ENCODE peak calls at places on chromosomes 7 and 10, in seven cellular contexts. One of them, this sample, is unnamed.

GRCh38 chr7:23383225-23383624 is 84.1 kb downstream of the MALSU1 start:
- DNase-seq in sigmoid colon: no peak
- DNase-seq in bronchial epithelial cell: peak
- DNase-seq in body of pancreas: no peak
- DNase-seq in AG04450: no peak
- DNase-seq in heart right ventricle: no peak
- DNase-seq in ovary: no peak
- DNase-seq in this sample: no peak

GRCh38 chr10:10564081-10564480 is 453.6 kb upstream of the CELF2 start:
- DNase-seq in ovary: no peak
- DNase-seq in bronchial epithelial cell: no peak
- DNase-seq in sigmoid colon: no peak
- DNase-seq in heart right ventricle: no peak
- DNase-seq in AG04450: no peak
- DNase-seq in body of pancreas: no peak
- DNase-seq in this sample: no peak

GRCh38 chr7:69790915-69791473 is 192.7 kb downstream of the AUTS2 start:
- DNase-seq in sigmoid colon: no peak
- DNase-seq in AG04450: no peak
- DNase-seq in heart right ventricle: no peak
- DNase-seq in ovary: no peak
- DNase-seq in body of pancreas: no peak
- DNase-seq in bronchial epithelial cell: no peak
- DNase-seq in this sample: no peak

GRCh38 chr10:63221950-63222349 is 88.8 kb downstream of the NRBF2 start:
- DNase-seq in bronchial epithelial cell: no peak
- DNase-seq in body of pancreas: no peak
- DNase-seq in heart right ventricle: no peak
- DNase-seq in ovary: no peak
- DNase-seq in sigmoid colon: no peak
- DNase-seq in AG04450: no peak
- DNase-seq in this sample: no peak

GRCh38 chr10:110701618-110701971 is 57.5 kb downstream of the RBM20 start:
- DNase-seq in AG04450: no peak
- DNase-seq in ovary: no peak
- DNase-seq in bronchial epithelial cell: no peak
- DNase-seq in heart right ventricle: no peak
- DNase-seq in sigmoid colon: no peak
- DNase-seq in body of pancreas: no peak
- DNase-seq in this sample: no peak

GRCh38 chr7:105591522-105591921 is 10.2 kb upstream of the EFCAB10 start:
- DNase-seq in heart right ventricle: no peak
- DNase-seq in AG04450: no peak
- DNase-seq in body of pancreas: no peak
- DNase-seq in bronchial epithelial cell: no peak
- DNase-seq in ovary: no peak
- DNase-seq in sigmoid colon: no peak
- DNase-seq in this sample: no peak

GRCh38 chr7:101595246-101595645 is 33.9 kb downstream of the MYL10 start:
- DNase-seq in bronchial epithelial cell: no peak
- DNase-seq in heart right ventricle: no peak
- DNase-seq in ovary: no peak
- DNase-seq in AG04450: no peak
- DNase-seq in sigmoid colon: no peak
- DNase-seq in body of pancreas: no peak
- DNase-seq in this sample: no peak

GRCh38 chr10:110893559-110894179 is 21.9 kb downstream of the PDCD4 start:
- DNase-seq in heart right ventricle: no peak
- DNase-seq in sigmoid colon: no peak
- DNase-seq in bronchial epithelial cell: peak
- DNase-seq in AG04450: no peak
- DNase-seq in ovary: no peak
- DNase-seq in body of pancreas: no peak
- DNase-seq in this sample: no peak

GRCh38 chr10:34111179-34111578 is 703.9 kb downstream of the PARD3 start:
- DNase-seq in body of pancreas: no peak
- DNase-seq in bronchial epithelial cell: no peak
- DNase-seq in heart right ventricle: no peak
- DNase-seq in ovary: no peak
- DNase-seq in AG04450: no peak
- DNase-seq in sigmoid colon: no peak
- DNase-seq in this sample: no peak

GRCh38 chr7:103989785-103990775 is 622 bp upstream of the RELN start:
- DNase-seq in heart right ventricle: no peak
- DNase-seq in sigmoid colon: no peak
- DNase-seq in bronchial epithelial cell: no peak
- DNase-seq in body of pancreas: peak
- DNase-seq in AG04450: no peak
- DNase-seq in ovary: no peak
- DNase-seq in this sample: no peak

GRCh38 chr10:128152741-128153583 is 26.7 kb upstream of the MKI67 start:
- DNase-seq in body of pancreas: no peak
- DNase-seq in sigmoid colon: no peak
- DNase-seq in ovary: no peak
- DNase-seq in bronchial epithelial cell: no peak
- DNase-seq in heart right ventricle: no peak
- DNase-seq in AG04450: no peak
- DNase-seq in this sample: no peak

GRCh38 chr7:3821473-3821872 is 520.4 kb downstream of the SDK1 start:
- DNase-seq in AG04450: no peak
- DNase-seq in body of pancreas: no peak
- DNase-seq in bronchial epithelial cell: no peak
- DNase-seq in sigmoid colon: no peak
- DNase-seq in heart right ventricle: no peak
- DNase-seq in ovary: no peak
- DNase-seq in this sample: no peak

GRCh38 chr10:44873156-44873555 is 38.0 kb upstream of the TMEM72 start:
- DNase-seq in sigmoid colon: no peak
- DNase-seq in body of pancreas: peak
- DNase-seq in bronchial epithelial cell: no peak
- DNase-seq in ovary: no peak
- DNase-seq in AG04450: no peak
- DNase-seq in heart right ventricle: no peak
- DNase-seq in this sample: no peak

GRCh38 chr7:51021906-51022570 is 239.3 kb upstream of the GRB10 start:
- DNase-seq in bronchial epithelial cell: no peak
- DNase-seq in body of pancreas: no peak
- DNase-seq in AG04450: no peak
- DNase-seq in ovary: no peak
- DNase-seq in sigmoid colon: no peak
- DNase-seq in heart right ventricle: no peak
- DNase-seq in this sample: no peak

GRCh38 chr10:116254422-116255152 is 18.4 kb downstream of the GFRA1 start:
- DNase-seq in body of pancreas: no peak
- DNase-seq in bronchial epithelial cell: no peak
- DNase-seq in ovary: no peak
- DNase-seq in AG04450: no peak
- DNase-seq in heart right ventricle: no peak
- DNase-seq in sigmoid colon: no peak
- DNase-seq in this sample: no peak

GRCh38 chr10:98246911-98247820 is 20.8 kb downstream of the LOXL4 start:
- DNase-seq in ovary: no peak
- DNase-seq in body of pancreas: no peak
- DNase-seq in sigmoid colon: no peak
- DNase-seq in heart right ventricle: no peak
- DNase-seq in AG04450: peak
- DNase-seq in bronchial epithelial cell: no peak
- DNase-seq in this sample: peak

DNA sequence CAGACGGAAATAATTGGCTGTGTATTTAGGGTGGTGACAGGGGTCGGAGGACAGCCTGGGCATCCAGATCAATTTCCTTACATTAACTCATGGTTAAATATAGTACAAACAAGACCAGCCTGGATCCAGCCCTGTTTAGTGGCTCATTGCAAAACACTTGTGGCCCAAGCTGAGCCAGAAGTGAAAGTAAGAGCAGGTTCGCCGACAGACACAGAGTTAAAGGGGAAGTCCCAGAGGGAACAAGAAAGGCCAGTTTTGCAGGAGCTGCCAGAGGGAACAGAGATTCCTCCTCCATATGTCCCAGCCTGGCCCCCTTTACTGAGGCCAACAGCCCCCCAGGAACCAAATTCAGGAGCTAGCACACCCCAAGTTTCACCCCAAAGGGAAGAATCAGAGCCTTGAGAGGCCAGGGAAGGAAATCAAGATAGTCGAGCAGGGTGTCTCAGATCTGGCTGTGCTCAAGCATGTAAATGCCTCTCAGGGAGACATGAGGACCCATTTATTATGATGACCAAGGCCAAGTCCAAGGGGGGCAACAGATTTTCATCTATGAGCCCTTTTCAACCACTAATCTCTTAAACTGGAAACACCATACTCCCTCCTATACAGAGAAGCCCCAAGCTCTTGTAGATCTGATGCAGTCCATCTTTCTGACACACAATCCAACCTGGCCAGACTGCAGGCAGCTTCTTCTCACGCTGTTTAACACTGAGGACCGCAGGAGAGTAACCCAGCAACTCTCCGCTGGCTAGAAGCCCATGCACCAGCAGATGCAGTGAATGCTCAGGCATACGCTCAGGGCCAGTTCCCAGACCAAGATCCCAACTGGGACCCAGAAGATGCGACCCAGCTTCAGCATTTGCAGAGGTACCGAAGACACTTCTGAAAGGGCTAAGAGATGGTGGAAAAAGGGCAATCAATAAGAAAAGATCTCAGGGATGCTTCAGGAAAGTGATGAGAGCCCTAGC is 15.9 kb upstream of the ADCK2 start:
- DNase-seq in sigmoid colon: peak
- DNase-seq in body of pancreas: peak
- DNase-seq in bronchial epithelial cell: peak
- DNase-seq in ovary: no peak
- DNase-seq in AG04450: no peak
- DNase-seq in heart right ventricle: no peak
- DNase-seq in this sample: no peak
- H3K4me3 ChIP-seq in sigmoid colon: peak
- H3K4me3 ChIP-seq in body of pancreas: no peak
- H3K4me3 ChIP-seq in bronchial epithelial cell: no peak
- H3K4me3 ChIP-seq in ovary: peak
- H3K4me3 ChIP-seq in AG04450: peak
- H3K4me3 ChIP-seq in heart right ventricle: peak
- H3K4me3 ChIP-seq in this sample: peak

GRCh38 chr10:84237199-84238051 is 3.9 kb downstream of the LRIT1 start:
- DNase-seq in sigmoid colon: no peak
- DNase-seq in body of pancreas: no peak
- DNase-seq in AG04450: no peak
- DNase-seq in bronchial epithelial cell: no peak
- DNase-seq in ovary: no peak
- DNase-seq in heart right ventricle: peak
- DNase-seq in this sample: no peak
- TF ChIP-seq CTCF in sigmoid colon: no peak
- TF ChIP-seq CTCF in body of pancreas: no peak
- TF ChIP-seq CTCF in AG04450: no peak
- TF ChIP-seq CTCF in bronchial epithelial cell: peak
- TF ChIP-seq CTCF in ovary: no peak
- TF ChIP-seq CTCF in heart right ventricle: peak
- TF ChIP-seq CTCF in this sample: no peak

GRCh38 chr10:93601774-93602162 is 733 bp upstream of the RBP4 start:
- DNase-seq in ovary: no peak
- DNase-seq in heart right ventricle: no peak
- DNase-seq in body of pancreas: no peak
- DNase-seq in bronchial epithelial cell: no peak
- DNase-seq in AG04450: no peak
- DNase-seq in sigmoid colon: no peak
- DNase-seq in this sample: no peak
- H3K4me3 ChIP-seq in ovary: no peak
- H3K4me3 ChIP-seq in heart right ventricle: no peak
- H3K4me3 ChIP-seq in body of pancreas: no peak
- H3K4me3 ChIP-seq in bronchial epithelial cell: no peak
- H3K4me3 ChIP-seq in AG04450: no peak
- H3K4me3 ChIP-seq in sigmoid colon: no peak
- H3K4me3 ChIP-seq in this sample: no peak

DNA sequence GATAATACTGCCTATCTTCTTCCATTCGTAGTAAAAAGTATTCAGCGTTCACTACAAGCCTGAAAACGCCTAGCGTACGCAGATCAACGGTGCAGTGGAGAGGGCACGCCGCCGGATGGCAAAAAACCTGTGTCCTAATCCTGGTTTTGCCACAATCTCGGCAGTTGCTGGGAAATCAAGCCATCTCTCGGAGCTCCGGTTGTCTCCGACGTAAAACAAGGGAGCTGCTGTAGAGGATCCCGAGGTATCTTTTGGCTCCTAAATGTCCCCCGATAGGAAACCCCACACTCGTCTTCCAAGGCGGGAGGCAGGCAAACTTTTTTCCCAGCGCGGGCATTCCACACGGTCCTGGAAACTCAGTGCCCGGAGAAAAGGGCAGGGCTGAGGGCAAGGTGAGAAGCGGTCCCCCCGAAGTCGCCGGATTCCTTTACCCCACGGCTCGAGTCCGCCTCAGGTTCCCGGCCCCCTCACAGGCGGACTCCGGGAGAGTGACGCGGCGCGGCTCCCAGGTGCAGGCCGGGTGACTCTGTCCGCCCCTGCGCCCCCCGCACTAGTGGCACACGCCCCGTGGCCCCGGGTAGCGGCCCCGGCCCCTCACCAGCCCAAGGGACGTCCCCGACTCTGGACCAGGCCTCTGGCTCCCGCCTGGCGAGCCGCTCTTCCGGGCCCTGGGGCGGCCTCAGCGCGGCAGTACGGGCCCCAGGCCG is 649 bp downstream of the IDE start:
- DNase-seq in sigmoid colon: peak
- DNase-seq in bronchial epithelial cell: peak
- DNase-seq in heart right ventricle: no peak
- DNase-seq in body of pancreas: peak
- DNase-seq in AG04450: no peak
- DNase-seq in ovary: no peak
- DNase-seq in this sample: no peak
- TF ChIP-seq CTCF in sigmoid colon: no peak
- TF ChIP-seq CTCF in bronchial epithelial cell: no peak
- TF ChIP-seq CTCF in heart right ventricle: no peak
- TF ChIP-seq CTCF in body of pancreas: no peak
- TF ChIP-seq CTCF in AG04450: peak
- TF ChIP-seq CTCF in ovary: no peak
- TF ChIP-seq CTCF in this sample: no peak